ENCODE peak calls at places on chromosomes 16 and 17, in four cellular contexts. Y is naive thymus-derived CD4-positive, alpha-beta T cell; J is adipocyte; Z is dorsolateral prefrontal cortex. G is an unnamed sample.

GRCh38 chr17:6104956-6105355 is 34.8 kb downstream of the WSCD1 start:
- DNase-seq in Y (no peak), J (no peak), Z (no peak), G (no peak)

GRCh38 chr17:5115673-5116651 is at the start of gene USP6:
- DNase-seq in Y (no peak), J (peak), Z (no peak), G (no peak)

GRCh38 chr17:40727447-40728231 is 24.1 kb upstream of the KRT24 start:
- DNase-seq in Y (no peak), J (peak), Z (no peak), G (peak)

GRCh38 chr16:64416232-64417010 is 705.4 kb downstream of the CDH11 start:
- DNase-seq in Y (no peak), J (peak), Z (no peak), G (peak)

GRCh38 chr17:43953746-43954145 is at the start of gene PYY:
- DNase-seq in Y (no peak), J (no peak), Z (no peak), G (no peak)

GRCh38 chr17:34168989-34169388 is 86.1 kb upstream of the CCL2 start:
- DNase-seq in Y (no peak), J (no peak), Z (no peak), G (no peak)

GRCh38 chr17:77929871-77930436 is 28.5 kb upstream of the TNRC6C start:
- DNase-seq in Y (no peak), J (no peak), Z (no peak), G (no peak)

GRCh38 chr17:7982666-7983065 is 19.7 kb upstream of the GUCY2D start:
- DNase-seq in Y (no peak), J (peak), Z (no peak), G (peak)

GRCh38 chr16:19503461-19504075 is 18.3 kb downstream of the GDE1 start:
- DNase-seq in Y (no peak), J (no peak), Z (no peak), G (no peak)

GRCh38 chr17:57806083-57806830 is 43.6 kb downstream of the MRPS23 start:
- DNase-seq in Y (no peak), J (no peak), Z (no peak), G (no peak)

DNA sequence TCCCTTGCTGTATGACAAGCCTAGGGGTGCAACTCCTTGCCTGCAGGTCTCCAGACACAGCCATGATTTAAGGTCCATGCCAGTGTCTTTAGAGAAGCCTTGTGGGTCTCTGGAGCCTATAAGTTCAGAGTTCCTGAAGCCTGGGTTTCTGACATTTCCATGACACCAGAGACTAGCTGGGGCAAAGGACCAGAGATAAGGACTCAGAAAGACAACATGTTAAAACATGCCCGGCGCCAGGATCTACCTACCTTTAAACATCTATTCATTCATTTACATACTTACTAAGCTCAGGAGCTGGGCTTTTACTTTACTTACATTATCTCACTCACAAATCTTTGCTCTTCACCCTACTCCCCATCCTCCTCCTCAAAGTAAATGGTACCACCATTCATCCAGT is 1.5 kb downstream of the MRPL27 start:
- DNase-seq in Y (no peak), J (no peak), Z (no peak), G (no peak)
- H3K4me3 ChIP-seq in Y (no peak), J (peak), Z (peak), G (no peak)

GRCh38 chr17:62892870-62893338 is 73.1 kb upstream of the TANC2 start:
- DNase-seq in Y (peak), J (peak), Z (no peak), G (peak)
- H3K4me3 ChIP-seq in Y (no peak), J (no peak), Z (no peak), G (no peak)

DNA sequence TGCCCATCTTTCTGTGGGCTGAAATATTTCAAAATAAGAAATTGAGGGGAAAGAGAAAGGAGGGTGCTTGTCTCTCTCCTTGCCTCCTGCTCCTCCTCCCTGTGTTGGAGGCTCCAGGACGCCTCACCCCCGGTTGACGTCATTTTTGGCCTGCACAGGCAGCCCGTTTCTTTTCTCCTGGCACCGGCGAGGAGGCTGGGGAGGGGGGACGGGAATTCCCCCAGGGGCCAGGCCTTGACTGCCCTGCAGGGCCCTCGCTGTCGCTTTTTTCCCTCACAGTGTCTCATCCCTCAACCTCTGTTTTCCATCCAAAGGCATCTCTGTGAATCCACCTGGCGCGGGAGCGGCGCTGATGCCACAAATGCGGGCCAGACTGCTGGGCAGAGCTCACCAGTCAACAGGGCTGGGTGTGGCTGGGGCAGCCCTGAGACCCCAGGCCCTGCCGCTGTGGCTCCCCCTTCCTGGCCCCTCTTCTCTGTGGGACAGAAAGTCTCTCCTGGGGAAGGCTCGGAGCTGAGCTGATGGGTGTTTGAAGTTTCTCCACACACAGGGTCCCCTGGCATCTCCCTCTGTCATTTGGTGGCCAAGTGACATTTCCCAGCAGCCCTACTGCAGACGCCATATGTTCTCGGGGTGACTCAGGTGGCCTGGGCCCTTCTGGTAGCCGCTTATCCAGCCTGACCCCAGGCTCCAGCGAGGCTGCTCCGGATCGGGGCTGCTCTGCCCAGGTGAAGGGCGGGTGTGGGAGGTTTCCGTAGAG is 16.0 kb downstream of the CENPX start:
- DNase-seq in Y (no peak), J (no peak), Z (no peak), G (peak)
- H3K4me3 ChIP-seq in Y (no peak), J (no peak), Z (no peak), G (no peak)

GRCh38 chr17:21512307-21513011 is 136.3 kb downstream of the KCNJ12 start:
- DNase-seq in Y (no peak), J (no peak), Z (no peak), G (no peak)
- H3K4me3 ChIP-seq in Y (no peak), J (peak), Z (peak), G (no peak)

GRCh38 chr17:351436-351713 is 1.2 kb downstream of the RPH3AL start:
- DNase-seq in Y (no peak), J (no peak), Z (no peak), G (no peak)
- H3K4me3 ChIP-seq in Y (no peak), J (no peak), Z (no peak), G (no peak)

GRCh38 chr17:27265333-27265732 is 28.6 kb upstream of the WSB1 start:
- DNase-seq in Y (no peak), J (no peak), Z (no peak), G (no peak)

GRCh38 chr17:27266228-27266627 is 27.7 kb upstream of the WSB1 start:
- DNase-seq in Y (no peak), J (no peak), Z (no peak), G (no peak)

GRCh38 chr17:27263386-27263785 is 30.5 kb upstream of the WSB1 start:
- DNase-seq in Y (no peak), J (no peak), Z (no peak), G (no peak)

GRCh38 chr17:27268394-27269085 is 25.4 kb upstream of the WSB1 start:
- DNase-seq in Y (no peak), J (no peak), Z (no peak), G (no peak)

GRCh38 chr17:27264068-27264812 is 29.7 kb upstream of the WSB1 start:
- DNase-seq in Y (no peak), J (no peak), Z (no peak), G (no peak)
- H3K4me3 ChIP-seq in Y (no peak), J (no peak), Z (no peak), G (no peak)